ENCODE peak calls at places on chromosomes 16 and 17, in nine cellular contexts. E is sigmoid colon, B is Calu3, L is thoracic aorta, I is HFFc6, Y is astrocyte of the spinal cord, X is DND-41, N is GM10248, D is heart right ventricle. W is an unnamed sample.

GRCh38 chr17:70070297-70071027 is 4.6 kb upstream of the KCNJ16 start:
- DNase-seq in E (no peak), X (no peak), I (no peak), B (no peak), N (no peak), L (no peak), D (no peak), Y (peak; percentile 52), W (no peak)

GRCh38 chr16:24851700-24852099 is 5.9 kb downstream of the SLC5A11 start:
- DNase-seq in B (peak; percentile 37), E (no peak), Y (peak; percentile 9), D (no peak), X (no peak), I (peak; percentile 51), L (no peak), N (no peak), W (no peak)

GRCh38 chr16:29148867-29149272 is 164.0 kb downstream of the LAT start:
- DNase-seq in D (peak; percentile 59), N (no peak), B (no peak), Y (no peak), L (no peak), X (peak; percentile 85), I (no peak), E (no peak), W (peak; percentile 89)

GRCh38 chr16:72835041-72835440 is 212.9 kb downstream of the ZFHX3 start:
- DNase-seq in L (no peak), D (no peak), B (no peak), N (no peak), Y (no peak), X (no peak), E (no peak), I (no peak), W (no peak)

GRCh38 chr17:19470529-19471261 is 59.7 kb downstream of the RNF112 start:
- DNase-seq in L (peak; percentile 26), E (peak; percentile 96), B (no peak), I (peak; percentile 12), N (no peak), Y (no peak), X (no peak), D (peak; percentile 68), W (peak; percentile 63)

GRCh38 chr17:10589553-10590145 is 40.2 kb upstream of the MYH2 start:
- DNase-seq in L (no peak), X (no peak), D (no peak), Y (no peak), I (no peak), E (no peak), N (no peak), B (no peak), W (no peak)

GRCh38 chr17:29084476-29085148 is 41.7 kb downstream of the PIPOX start:
- DNase-seq in X (no peak), Y (peak; percentile 44), E (peak; percentile 83), D (no peak), L (no peak), I (no peak), B (no peak), N (no peak), W (no peak)

GRCh38 chr17:17612085-17613022 is 20.8 kb upstream of the PEMT start:
- DNase-seq in B (no peak), N (no peak), Y (no peak), I (no peak), E (no peak), X (no peak), D (no peak), L (no peak), W (no peak)

GRCh38 chr16:10086620-10087019 is 95.6 kb downstream of the GRIN2A start:
- DNase-seq in I (no peak), Y (no peak), N (no peak), E (no peak), X (no peak), L (no peak), D (no peak), B (no peak), W (no peak)

GRCh38 chr17:27276653-27277156 is 17.2 kb upstream of the WSB1 start:
- DNase-seq in D (no peak), L (no peak), B (no peak), N (no peak), X (no peak), Y (no peak), I (no peak), E (no peak), W (no peak)

GRCh38 chr17:81910840-81911276 is 341 bp downstream of the PCYT2 start:
- DNase-seq in Y (no peak), L (no peak), D (no peak), X (no peak), N (no peak), B (no peak), E (peak; percentile 66), I (no peak), W (no peak)

GRCh38 chr16:87434146-87434667 is 42.1 kb downstream of the MAP1LC3B start:
- DNase-seq in N (no peak), E (no peak), L (no peak), I (no peak), Y (no peak), D (no peak), B (no peak), X (no peak), W (no peak)

GRCh38 chr17:8072727-8073461 is 14.6 kb downstream of the ALOX12B start:
- DNase-seq in D (no peak), N (no peak), I (no peak), B (no peak), X (no peak), L (no peak), E (no peak), Y (no peak), W (peak; percentile 64)

GRCh38 chr17:31327534-31328526 is 6.4 kb upstream of the EVI2A start:
- DNase-seq in L (no peak), I (peak; percentile 76), N (no peak), X (no peak), E (no peak), D (no peak), Y (peak; percentile 91), B (no peak), W (no peak)

GRCh38 chr17:77815127-77815905 is 143.2 kb upstream of the TNRC6C start:
- DNase-seq in N (no peak), X (no peak), E (peak; percentile 21), L (no peak), D (no peak), B (no peak), I (no peak), Y (no peak), W (no peak)

DNA sequence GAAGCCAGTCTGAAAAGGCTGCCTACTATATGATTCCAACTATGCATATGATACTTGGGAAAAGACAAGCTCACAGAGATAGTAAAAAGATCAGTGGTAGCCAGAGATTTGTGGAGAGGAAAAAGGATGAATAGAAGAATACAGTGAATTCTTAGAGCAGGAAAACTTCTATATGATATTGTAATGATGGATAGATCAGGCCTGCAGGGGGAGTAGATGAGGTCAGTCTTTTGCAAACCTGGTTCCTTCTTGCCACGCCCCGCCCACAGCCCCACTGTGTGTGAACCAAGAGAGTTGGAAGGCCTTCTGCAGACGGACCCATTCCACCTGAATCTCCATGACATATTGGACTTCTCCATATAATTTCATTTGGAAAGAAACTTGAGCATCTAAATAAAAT is 761 bp upstream of the CCL8 start:
- DNase-seq in L (no peak), N (no peak), I (no peak), X (peak; percentile 25), E (no peak), Y (no peak), B (peak; percentile 34), D (peak; percentile 11), W (peak; percentile 20)
- TF ChIP-seq CTCF in L (no peak), N (no peak), I (peak; percentile 27), X (no peak), E (no peak), Y (no peak), B (no peak), D (no peak), W (no peak)

GRCh38 chr16:75591001-75591852 is 25.0 kb downstream of the GABARAPL2 start:
- DNase-seq in B (no peak), Y (peak; percentile 90), D (peak; percentile 45), N (no peak), I (peak; percentile 56), X (no peak), L (peak; percentile 26), E (peak; percentile 85), W (no peak)
- TF ChIP-seq CTCF in B (no peak), Y (peak; percentile 17), D (peak; percentile 47), N (no peak), I (peak; percentile 38), X (no peak), L (no peak), E (no peak), W (no peak)

GRCh38 chr17:63446218-63446980 is at the start of gene CYB561:
- DNase-seq in I (no peak), Y (peak; percentile 35), N (peak; percentile 90), D (peak; percentile 82), B (peak; percentile 87), E (peak; percentile 89), X (no peak), L (no peak), W (peak; percentile 91)
- TF ChIP-seq CTCF in I (peak; percentile 20), Y (peak; percentile 9), N (peak; percentile 37), D (peak; percentile 50), B (no peak), E (peak; percentile 7), X (no peak), L (no peak), W (peak; percentile 46)

GRCh38 chr16:80976946-80977345 is 29.7 kb downstream of the CMC2 start:
- DNase-seq in I (no peak), B (no peak), D (no peak), Y (no peak), X (no peak), L (no peak), N (no peak), E (no peak), W (no peak)

GRCh38 chr16:80972611-80973010 is 34.1 kb downstream of the CMC2 start:
- DNase-seq in Y (no peak), D (no peak), N (no peak), L (no peak), E (no peak), X (no peak), I (no peak), B (no peak), W (no peak)

GRCh38 chr16:80973991-80974390 is 32.7 kb downstream of the CMC2 start:
- DNase-seq in D (no peak), Y (no peak), I (no peak), X (no peak), L (no peak), B (no peak), N (no peak), E (no peak), W (no peak)

GRCh38 chr16:80971814-80972213 is 34.9 kb downstream of the CMC2 start:
- DNase-seq in E (no peak), X (no peak), Y (no peak), N (peak; percentile 28), D (no peak), L (no peak), B (no peak), I (no peak), W (no peak)

GRCh38 chr16:80974649-80975376 is 31.9 kb downstream of the CMC2 start:
- DNase-seq in B (no peak), D (no peak), E (no peak), L (no peak), X (no peak), Y (no peak), I (no peak), N (no peak), W (no peak)
- TF ChIP-seq CTCF in B (peak; percentile 19), D (peak; percentile 32), E (no peak), L (no peak), X (peak; percentile 46), Y (peak; percentile 42), I (peak; percentile 78), N (peak; percentile 39), W (no peak)